ENCODE peak calls at places on chromosomes 1 and 21, in five cellular contexts. One of them, this sample, is unnamed.

GRCh38 chr1:14653461-14653960 is 55.0 kb downstream of the KAZN start:
- DNase-seq in effector memory CD4-positive, alpha-beta T cell: no peak
- DNase-seq in neural progenitor cell: no peak
- DNase-seq in D341Med: no peak
- DNase-seq in naive thymus-derived CD8-positive, alpha-beta T cell: no peak
- DNase-seq in this sample: no peak

GRCh38 chr1:106620521-106620954 is 435.9 kb upstream of the PRMT6 start:
- DNase-seq in effector memory CD4-positive, alpha-beta T cell: no peak
- DNase-seq in neural progenitor cell: no peak
- DNase-seq in D341Med: no peak
- DNase-seq in naive thymus-derived CD8-positive, alpha-beta T cell: no peak
- DNase-seq in this sample: no peak

GRCh38 chr1:116373451-116374339 is 651 bp downstream of the ATP1A1 start:
- DNase-seq in effector memory CD4-positive, alpha-beta T cell: peak; percentile 57
- DNase-seq in neural progenitor cell: peak; percentile 84
- DNase-seq in D341Med: peak; percentile 71
- DNase-seq in naive thymus-derived CD8-positive, alpha-beta T cell: peak; percentile 59
- DNase-seq in this sample: peak; percentile 50

GRCh38 chr21:34524671-34525601 is 12.9 kb upstream of the KCNE1 start:
- DNase-seq in effector memory CD4-positive, alpha-beta T cell: no peak
- DNase-seq in neural progenitor cell: peak; percentile 63
- DNase-seq in D341Med: no peak
- DNase-seq in naive thymus-derived CD8-positive, alpha-beta T cell: no peak
- DNase-seq in this sample: no peak

GRCh38 chr1:94144836-94145235 is 23.9 kb upstream of the ABCA4 start:
- DNase-seq in effector memory CD4-positive, alpha-beta T cell: no peak
- DNase-seq in neural progenitor cell: no peak
- DNase-seq in D341Med: no peak
- DNase-seq in naive thymus-derived CD8-positive, alpha-beta T cell: no peak
- DNase-seq in this sample: no peak

GRCh38 chr1:179976970-179977651 is 22.5 kb downstream of the CEP350 start:
- DNase-seq in effector memory CD4-positive, alpha-beta T cell: no peak
- DNase-seq in neural progenitor cell: peak; percentile 47
- DNase-seq in D341Med: peak; percentile 30
- DNase-seq in naive thymus-derived CD8-positive, alpha-beta T cell: no peak
- DNase-seq in this sample: no peak

GRCh38 chr21:39006653-39007417 is 176.4 kb downstream of the PSMG1 start:
- DNase-seq in effector memory CD4-positive, alpha-beta T cell: no peak
- DNase-seq in neural progenitor cell: no peak
- DNase-seq in D341Med: no peak
- DNase-seq in naive thymus-derived CD8-positive, alpha-beta T cell: no peak
- DNase-seq in this sample: no peak

GRCh38 chr1:93692001-93692400 is 10.4 kb upstream of the BCAR3 start:
- DNase-seq in effector memory CD4-positive, alpha-beta T cell: no peak
- DNase-seq in neural progenitor cell: no peak
- DNase-seq in D341Med: no peak
- DNase-seq in naive thymus-derived CD8-positive, alpha-beta T cell: no peak
- DNase-seq in this sample: no peak

GRCh38 chr1:33008051-33008914 is 28.4 kb downstream of the AK2 start:
- DNase-seq in effector memory CD4-positive, alpha-beta T cell: no peak
- DNase-seq in neural progenitor cell: no peak
- DNase-seq in D341Med: no peak
- DNase-seq in naive thymus-derived CD8-positive, alpha-beta T cell: no peak
- DNase-seq in this sample: no peak

GRCh38 chr1:67627336-67627735 is 57.7 kb upstream of the GADD45A start:
- DNase-seq in effector memory CD4-positive, alpha-beta T cell: no peak
- DNase-seq in neural progenitor cell: no peak
- DNase-seq in D341Med: no peak
- DNase-seq in naive thymus-derived CD8-positive, alpha-beta T cell: no peak
- DNase-seq in this sample: no peak

GRCh38 chr1:15104768-15105167 is 48.8 kb upstream of the TMEM51 start:
- DNase-seq in effector memory CD4-positive, alpha-beta T cell: no peak
- DNase-seq in neural progenitor cell: no peak
- DNase-seq in D341Med: no peak
- DNase-seq in naive thymus-derived CD8-positive, alpha-beta T cell: no peak
- DNase-seq in this sample: no peak

GRCh38 chr1:156963621-156964020 is 43.2 kb downstream of the LRRC71 start:
- DNase-seq in effector memory CD4-positive, alpha-beta T cell: peak; percentile 16
- DNase-seq in neural progenitor cell: no peak
- DNase-seq in D341Med: no peak
- DNase-seq in naive thymus-derived CD8-positive, alpha-beta T cell: peak; percentile 32
- DNase-seq in this sample: peak; percentile 13

GRCh38 chr1:240608707-240609106 is 3.2 kb downstream of the GREM2 start:
- DNase-seq in effector memory CD4-positive, alpha-beta T cell: no peak
- DNase-seq in neural progenitor cell: peak; percentile 42
- DNase-seq in D341Med: peak; percentile 47
- DNase-seq in naive thymus-derived CD8-positive, alpha-beta T cell: no peak
- DNase-seq in this sample: no peak

GRCh38 chr1:171740987-171741871 is 636 bp downstream of the VAMP4 start:
- DNase-seq in effector memory CD4-positive, alpha-beta T cell: peak; percentile 25
- DNase-seq in neural progenitor cell: peak; percentile 42
- DNase-seq in D341Med: peak; percentile 63
- DNase-seq in naive thymus-derived CD8-positive, alpha-beta T cell: peak; percentile 1
- DNase-seq in this sample: peak; percentile 20

GRCh38 chr1:56901720-56902119 is 47.1 kb downstream of the C8A start:
- DNase-seq in effector memory CD4-positive, alpha-beta T cell: no peak
- DNase-seq in neural progenitor cell: peak; percentile 9
- DNase-seq in D341Med: no peak
- DNase-seq in naive thymus-derived CD8-positive, alpha-beta T cell: no peak
- DNase-seq in this sample: no peak

GRCh38 chr21:44618909-44619308 is 7.0 kb downstream of the KRTAP10-8 start:
- DNase-seq in effector memory CD4-positive, alpha-beta T cell: peak; percentile 51
- DNase-seq in neural progenitor cell: no peak
- DNase-seq in D341Med: no peak
- DNase-seq in naive thymus-derived CD8-positive, alpha-beta T cell: peak; percentile 62
- DNase-seq in this sample: peak; percentile 48

GRCh38 chr1:230542054-230542453 is 100.2 kb upstream of the COG2 start:
- DNase-seq in effector memory CD4-positive, alpha-beta T cell: no peak
- DNase-seq in neural progenitor cell: no peak
- DNase-seq in D341Med: no peak
- DNase-seq in naive thymus-derived CD8-positive, alpha-beta T cell: no peak
- DNase-seq in this sample: no peak

GRCh38 chr1:175097361-175097760 is 29.7 kb downstream of the TNN start:
- DNase-seq in effector memory CD4-positive, alpha-beta T cell: no peak
- DNase-seq in neural progenitor cell: no peak
- DNase-seq in D341Med: no peak
- DNase-seq in naive thymus-derived CD8-positive, alpha-beta T cell: no peak
- DNase-seq in this sample: no peak

GRCh38 chr21:41610042-41610839 is 102.3 kb upstream of the TMPRSS2 start:
- DNase-seq in effector memory CD4-positive, alpha-beta T cell: no peak
- DNase-seq in neural progenitor cell: peak; percentile 82
- DNase-seq in D341Med: no peak
- DNase-seq in naive thymus-derived CD8-positive, alpha-beta T cell: no peak
- DNase-seq in this sample: no peak

GRCh38 chr1:147201276-147201675 is 23.9 kb downstream of the FMO5 start:
- DNase-seq in effector memory CD4-positive, alpha-beta T cell: no peak
- DNase-seq in neural progenitor cell: no peak
- DNase-seq in D341Med: no peak
- DNase-seq in naive thymus-derived CD8-positive, alpha-beta T cell: no peak
- DNase-seq in this sample: no peak

GRCh38 chr1:165507570-165507969 is 36.2 kb upstream of the LRRC52 start:
- DNase-seq in effector memory CD4-positive, alpha-beta T cell: no peak
- DNase-seq in neural progenitor cell: no peak
- DNase-seq in D341Med: no peak
- DNase-seq in naive thymus-derived CD8-positive, alpha-beta T cell: no peak
- DNase-seq in this sample: no peak

GRCh38 chr21:24110846-24111245 is 1496.4 kb downstream of the MRPL39 start:
- DNase-seq in effector memory CD4-positive, alpha-beta T cell: no peak
- DNase-seq in neural progenitor cell: no peak
- DNase-seq in D341Med: no peak
- DNase-seq in naive thymus-derived CD8-positive, alpha-beta T cell: no peak
- DNase-seq in this sample: no peak

GRCh38 chr1:53946252-53947171 is at the start of gene LRRC42:
- DNase-seq in effector memory CD4-positive, alpha-beta T cell: no peak
- DNase-seq in neural progenitor cell: peak; percentile 92
- DNase-seq in D341Med: peak; percentile 98
- DNase-seq in naive thymus-derived CD8-positive, alpha-beta T cell: no peak
- DNase-seq in this sample: no peak

This sample was measured in effector CD4-positive, alpha-beta T cell.